ENCODE peak calls at places on chromosomes 1 and 21, in seven cellular contexts. U is stomach, L is neural progenitor cell, D is transverse colon, X is tibial artery, H is fibroblast of lung, Z is hepatocyte. A is an unnamed sample.

GRCh38 chr1:231214918-231215675 is 25.9 kb upstream of the GNPAT start:
- DNase-seq in H (no peak), X (no peak), Z (no peak), U (no peak), D (no peak), L (no peak), A (no peak)

GRCh38 chr21:42443876-42444744 is 40.4 kb downstream of the UBASH3A start:
- DNase-seq in L (no peak), Z (no peak), H (no peak), U (no peak), D (peak), X (no peak), A (no peak)

GRCh38 chr1:161020573-161021167 is at the start of gene F11R:
- DNase-seq in X (no peak), L (peak), U (peak), H (no peak), Z (peak), D (peak), A (peak)

GRCh38 chr1:40592107-40592773 is 60.8 kb downstream of the ZNF684 start:
- DNase-seq in X (no peak), U (no peak), Z (peak), L (peak), D (no peak), H (peak), A (peak)

GRCh38 chr21:45913416-45913765 is 68.2 kb upstream of the COL6A1 start:
- DNase-seq in Z (no peak), U (no peak), D (no peak), X (no peak), L (no peak), H (no peak), A (no peak)

GRCh38 chr1:201939271-201939973 is 6.9 kb downstream of the LMOD1 start:
- DNase-seq in U (no peak), H (no peak), D (no peak), Z (no peak), X (no peak), L (no peak), A (no peak)

GRCh38 chr1:229093546-229094336 is 177.2 kb upstream of the RAB4A start:
- DNase-seq in D (peak), H (no peak), L (no peak), Z (peak), X (no peak), U (peak), A (peak)

GRCh38 chr1:7422081-7422480 is 349.0 kb upstream of the VAMP3 start:
- DNase-seq in D (no peak), Z (no peak), X (peak), L (no peak), H (no peak), U (peak), A (no peak)

GRCh38 chr1:201495447-201496295 is 11.3 kb downstream of the CSRP1 start:
- DNase-seq in L (peak), Z (peak), U (peak), X (peak), D (peak), H (peak), A (no peak)

GRCh38 chr1:113784104-113784779 is 25.0 kb upstream of the PHTF1 start:
- DNase-seq in X (no peak), D (no peak), Z (no peak), U (no peak), L (no peak), H (peak), A (no peak)

GRCh38 chr1:60826320-60827094 is 255.9 kb upstream of the NFIA start:
- DNase-seq in Z (no peak), L (no peak), D (no peak), U (no peak), X (no peak), H (no peak), A (no peak)

GRCh38 chr1:209612646-209613350 is 29.3 kb downstream of the CAMK1G start:
- DNase-seq in L (no peak), H (no peak), X (no peak), U (no peak), Z (no peak), D (no peak), A (no peak)

GRCh38 chr1:158248771-158249170 is 5.5 kb upstream of the CD1A start:
- DNase-seq in Z (no peak), H (no peak), L (no peak), D (no peak), U (no peak), X (peak), A (no peak)

GRCh38 chr1:25148673-25149300 is 83.5 kb downstream of the SYF2 start:
- DNase-seq in H (peak), D (peak), L (peak), U (no peak), Z (no peak), X (no peak), A (peak)

GRCh38 chr1:3922201-3922725 is 22.2 kb upstream of the C1orf174 start:
- DNase-seq in D (no peak), X (no peak), U (no peak), H (no peak), Z (no peak), L (no peak), A (no peak)

GRCh38 chr1:86478747-86479146 is 10.0 kb downstream of the CLCA1 start:
- DNase-seq in D (no peak), H (no peak), Z (no peak), L (no peak), U (no peak), X (no peak), A (no peak)

GRCh38 chr1:11746092-11746491 is 10.2 kb downstream of the AGTRAP start:
- DNase-seq in L (no peak), X (no peak), U (no peak), Z (no peak), H (peak), D (no peak), A (no peak)

GRCh38 chr1:32013386-32014198 is at the start of gene KHDRBS1:
- DNase-seq in H (peak), U (peak), D (peak), X (peak), Z (peak), L (peak), A (peak)

GRCh38 chr1:27496604-27497155 is 6.7 kb upstream of the WASF2 start:
- DNase-seq in X (no peak), U (no peak), H (peak), D (no peak), L (peak), Z (peak), A (peak)

GRCh38 chr1:17118706-17119075 is 560 bp downstream of the PADI2 start:
- DNase-seq in L (peak), D (no peak), U (no peak), Z (no peak), H (no peak), X (no peak), A (peak)

GRCh38 chr1:174989540-174990181 is 10.1 kb upstream of the CACYBP start:
- DNase-seq in X (peak), U (no peak), Z (no peak), L (no peak), H (no peak), D (no peak), A (no peak)

GRCh38 chr1:8154621-8155052 is 128.5 kb upstream of the ERRFI1 start:
- DNase-seq in H (peak), L (peak), X (no peak), D (no peak), U (no peak), Z (peak), A (no peak)

GRCh38 chr21:32301596-32301995 is 2.9 kb downstream of the MRAP start:
- DNase-seq in Z (no peak), H (no peak), X (no peak), L (no peak), D (no peak), U (no peak), A (no peak)

GRCh38 chr1:16175610-16176553 is 20.0 kb upstream of the EPHA2 start:
- DNase-seq in X (peak), Z (peak), H (peak), D (peak), L (peak), U (peak), A (peak)

GRCh38 chr1:23585321-23586022 is 26.2 kb upstream of the ID3 start:
- DNase-seq in X (peak), L (no peak), Z (peak), H (peak), D (no peak), U (no peak), A (no peak)

GRCh38 chr1:7407980-7408770 is 362.9 kb upstream of the VAMP3 start:
- DNase-seq in D (no peak), Z (no peak), L (no peak), H (no peak), X (no peak), U (peak), A (peak)

GRCh38 chr21:37153193-37153934 is 80.3 kb downstream of the TTC3 start:
- DNase-seq in H (peak), U (no peak), D (peak), Z (peak), L (no peak), X (no peak), A (no peak)

GRCh38 chr21:45021428-45022347 is 52.7 kb upstream of the ADARB1 start:
- DNase-seq in D (no peak), U (no peak), Z (no peak), H (no peak), X (no peak), L (no peak), A (peak)

GRCh38 chr1:17008208-17008855 is 3.4 kb downstream of the ATP13A2 start:
- DNase-seq in Z (no peak), X (no peak), L (no peak), D (no peak), U (no peak), H (no peak), A (no peak)

GRCh38 chr1:7313081-7313546 is 458.0 kb upstream of the VAMP3 start:
- DNase-seq in U (no peak), H (peak), Z (no peak), D (no peak), X (no peak), L (no peak), A (peak)

GRCh38 chr1:147225193-147225730 is at the start of gene FMO5:
- DNase-seq in L (peak), H (peak), Z (peak), U (peak), D (peak), X (peak), A (peak)

GRCh38 chr1:3931310-3931700 is 31.2 kb upstream of the C1orf174 start:
- DNase-seq in H (no peak), D (no peak), U (no peak), L (no peak), X (no peak), Z (no peak), A (no peak)

GRCh38 chr21:41045534-41046268 is 122.3 kb upstream of the BACE2 start:
- DNase-seq in H (no peak), U (peak), D (no peak), L (peak), Z (peak), X (no peak), A (peak)
- TF ChIP-seq CTCF in H (no peak), U (no peak), D (peak), L (peak), Z (peak), X (no peak), A (peak)

GRCh38 chr1:195909061-195909460 is 699.2 kb downstream of the KCNT2 start:
- DNase-seq in D (no peak), X (no peak), H (no peak), L (no peak), Z (no peak), U (no peak), A (no peak)
- H3K27ac ChIP-seq in D (no peak), X (no peak), H (no peak), L (no peak), Z (no peak), U (no peak), A (no peak)

GRCh38 chr1:154937051-154937987 is 800 bp upstream of the PMVK start:
- DNase-seq in D (peak), X (peak), Z (peak), L (peak), U (peak), H (peak), A (no peak)
- TF ChIP-seq CTCF in D (peak), X (peak), Z (peak), L (peak), U (no peak), H (peak), A (peak)

DNA sequence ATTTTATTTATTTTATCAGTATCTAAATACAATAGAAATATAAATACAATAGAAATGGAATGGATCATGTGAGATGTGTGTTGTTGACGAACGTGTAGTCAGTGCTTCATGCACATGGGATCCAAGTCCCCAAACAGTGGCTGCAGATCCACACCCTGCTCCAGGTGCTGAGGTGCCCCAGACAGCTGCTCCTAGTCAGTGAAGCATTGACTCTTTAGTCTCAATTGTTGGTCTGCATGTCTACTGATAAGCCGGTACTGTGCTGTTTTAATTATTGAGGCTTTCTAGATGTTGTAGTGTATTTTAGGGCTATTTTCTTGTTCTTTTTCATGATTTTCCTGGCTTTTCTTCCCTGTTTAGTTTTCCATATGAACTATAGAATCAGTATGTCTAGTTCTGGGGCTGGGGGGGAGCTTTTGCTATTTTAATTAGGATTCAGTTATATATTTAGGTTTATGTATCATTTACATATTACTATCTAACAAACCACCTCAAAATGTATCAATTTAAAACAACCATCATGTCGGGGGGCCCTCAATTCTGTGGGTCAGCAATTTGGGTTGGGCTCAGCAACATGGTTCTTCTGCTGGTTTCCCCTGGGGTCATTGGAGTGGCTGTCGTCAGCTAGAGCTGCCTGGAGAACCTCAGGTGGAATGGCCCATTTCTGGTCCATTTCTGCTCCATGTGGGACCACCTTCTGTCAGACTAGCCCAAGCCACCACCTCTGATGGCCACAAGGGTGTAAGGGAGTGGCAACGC is 63.2 kb upstream of the TRAPPC10 start:
- DNase-seq in U (no peak), Z (no peak), D (no peak), H (no peak), L (no peak), X (no peak), A (no peak)
- H3K27ac ChIP-seq in U (no peak), Z (no peak), D (no peak), H (no peak), L (no peak), X (no peak), A (no peak)

GRCh38 chr1:226798427-226799411 is 59.6 kb upstream of the ITPKB start:
- DNase-seq in U (peak), X (no peak), Z (no peak), H (no peak), L (no peak), D (peak), A (no peak)
- TF ChIP-seq CTCF in U (no peak), X (no peak), Z (no peak), H (no peak), L (no peak), D (no peak), A (no peak)

A was measured in endodermal cell.